ENCODE peak calls at places on chromosomes 6 and 20, in six cellular contexts. One of them, this sample, is unnamed.

GRCh38 chr6:140538926-140539325 is 1164.5 kb upstream of the CITED2 start:
- DNase-seq in HCT116: no peak
- DNase-seq in SK-N-SH: no peak
- DNase-seq in K562: no peak
- DNase-seq in H1: no peak
- DNase-seq in GM12878: no peak
- DNase-seq in this sample: no peak

GRCh38 chr6:169619650-169620049 is 82.2 kb downstream of the WDR27 start:
- DNase-seq in HCT116: no peak
- DNase-seq in SK-N-SH: no peak
- DNase-seq in K562: no peak
- DNase-seq in H1: no peak
- DNase-seq in GM12878: no peak
- DNase-seq in this sample: no peak

GRCh38 chr20:44041001-44041400 is 126.3 kb downstream of the TOX2 start:
- DNase-seq in HCT116: no peak
- DNase-seq in SK-N-SH: no peak
- DNase-seq in K562: no peak
- DNase-seq in H1: no peak
- DNase-seq in GM12878: no peak
- DNase-seq in this sample: no peak

GRCh38 chr6:3876866-3877265 is 27.7 kb downstream of the FAM50B start:
- DNase-seq in HCT116: no peak
- DNase-seq in SK-N-SH: no peak
- DNase-seq in K562: no peak
- DNase-seq in H1: no peak
- DNase-seq in GM12878: no peak
- DNase-seq in this sample: no peak

GRCh38 chr6:137283940-137284910 is 65.0 kb upstream of the IFNGR1 start:
- DNase-seq in HCT116: no peak
- DNase-seq in SK-N-SH: no peak
- DNase-seq in K562: no peak
- DNase-seq in H1: no peak
- DNase-seq in GM12878: peak; percentile 79
- DNase-seq in this sample: no peak

GRCh38 chr20:59574308-59574707 is 30.0 kb upstream of the PHACTR3 start:
- DNase-seq in HCT116: no peak
- DNase-seq in SK-N-SH: peak; percentile 4
- DNase-seq in K562: no peak
- DNase-seq in H1: no peak
- DNase-seq in GM12878: no peak
- DNase-seq in this sample: no peak

GRCh38 chr6:21769405-21769851 is 175.9 kb downstream of the SOX4 start:
- DNase-seq in HCT116: no peak
- DNase-seq in SK-N-SH: no peak
- DNase-seq in K562: no peak
- DNase-seq in H1: no peak
- DNase-seq in GM12878: no peak
- DNase-seq in this sample: no peak

GRCh38 chr6:45965007-45965406 is 50.7 kb downstream of the CLIC5 start:
- DNase-seq in HCT116: no peak
- DNase-seq in SK-N-SH: no peak
- DNase-seq in K562: no peak
- DNase-seq in H1: no peak
- DNase-seq in GM12878: no peak
- DNase-seq in this sample: no peak

GRCh38 chr6:134882426-134883038 is 67.4 kb downstream of the ALDH8A1 start:
- DNase-seq in HCT116: peak; percentile 44
- DNase-seq in SK-N-SH: peak; percentile 44
- DNase-seq in K562: peak; percentile 41
- DNase-seq in H1: peak; percentile 29
- DNase-seq in GM12878: no peak
- DNase-seq in this sample: peak; percentile 67

GRCh38 chr20:2869381-2869780 is 3.9 kb upstream of the PTPRA start:
- DNase-seq in HCT116: no peak
- DNase-seq in SK-N-SH: no peak
- DNase-seq in K562: no peak
- DNase-seq in H1: no peak
- DNase-seq in GM12878: no peak
- DNase-seq in this sample: no peak

GRCh38 chr20:2865630-2866029 is 7.7 kb upstream of the PTPRA start:
- DNase-seq in HCT116: no peak
- DNase-seq in SK-N-SH: no peak
- DNase-seq in K562: peak; percentile 27
- DNase-seq in H1: no peak
- DNase-seq in GM12878: no peak
- DNase-seq in this sample: no peak

GRCh38 chr20:2866236-2866635 is 7.0 kb upstream of the PTPRA start:
- DNase-seq in HCT116: no peak
- DNase-seq in SK-N-SH: no peak
- DNase-seq in K562: no peak
- DNase-seq in H1: no peak
- DNase-seq in GM12878: no peak
- DNase-seq in this sample: no peak

GRCh38 chr20:2865101-2865500 is 8.2 kb upstream of the PTPRA start:
- DNase-seq in HCT116: no peak
- DNase-seq in SK-N-SH: no peak
- DNase-seq in K562: no peak
- DNase-seq in H1: no peak
- DNase-seq in GM12878: no peak
- DNase-seq in this sample: no peak

DNA sequence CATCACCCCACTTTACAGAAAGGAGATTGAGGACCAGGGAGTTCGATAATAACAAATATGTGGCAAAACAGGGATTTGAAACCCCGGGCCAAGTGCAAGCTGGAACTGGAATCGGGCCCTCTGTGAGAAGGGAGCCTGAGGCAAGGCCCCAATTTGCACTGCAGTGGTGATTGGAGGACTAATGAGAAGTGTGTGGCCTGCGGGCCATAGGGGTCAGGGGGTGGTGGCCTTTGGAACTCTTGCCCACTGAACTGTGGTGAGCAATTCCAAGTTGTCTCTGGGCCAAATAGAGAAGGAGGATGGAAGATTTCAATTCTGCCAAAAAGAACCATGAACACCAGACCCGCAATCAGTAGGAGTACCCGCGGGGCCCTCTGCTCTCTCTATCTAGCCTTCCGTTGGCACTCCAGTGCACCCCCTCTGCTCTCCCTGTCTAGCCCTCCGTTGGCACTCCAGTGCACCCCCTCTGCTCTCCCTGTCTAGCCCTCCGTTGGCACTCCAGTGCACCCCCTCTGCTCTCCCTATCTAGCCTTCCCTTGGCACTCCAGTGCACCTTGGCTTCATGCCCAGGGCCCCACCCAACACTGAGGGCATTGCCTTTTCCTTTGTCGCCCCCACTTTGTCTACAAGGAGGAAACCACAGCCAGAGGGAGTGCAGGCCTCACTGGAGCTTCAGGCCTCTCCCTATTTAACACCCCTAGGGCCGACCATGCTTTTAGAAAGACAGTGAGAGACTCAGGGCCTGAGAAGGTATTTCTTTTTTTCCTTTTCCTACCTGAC is 6.0 kb upstream of the PTPRA start:
- DNase-seq in HCT116: no peak
- DNase-seq in SK-N-SH: no peak
- DNase-seq in K562: no peak
- DNase-seq in H1: no peak
- DNase-seq in GM12878: no peak
- DNase-seq in this sample: no peak
- TF ChIP-seq JUND in HCT116: no peak
- TF ChIP-seq JUND in SK-N-SH: no peak
- TF ChIP-seq JUND in K562: no peak
- TF ChIP-seq JUND in H1: no peak
- TF ChIP-seq JUND in GM12878: no peak
- TF ChIP-seq JUND in this sample: no peak

GRCh38 chr6:115843945-115844344 is 216.7 kb downstream of the FRK start:
- DNase-seq in HCT116: no peak
- DNase-seq in SK-N-SH: no peak
- DNase-seq in K562: no peak
- DNase-seq in H1: no peak
- DNase-seq in GM12878: no peak
- DNase-seq in this sample: no peak

GRCh38 chr6:115842338-115842737 is 218.4 kb downstream of the FRK start:
- DNase-seq in HCT116: no peak
- DNase-seq in SK-N-SH: no peak
- DNase-seq in K562: no peak
- DNase-seq in H1: no peak
- DNase-seq in GM12878: no peak
- DNase-seq in this sample: no peak

DNA sequence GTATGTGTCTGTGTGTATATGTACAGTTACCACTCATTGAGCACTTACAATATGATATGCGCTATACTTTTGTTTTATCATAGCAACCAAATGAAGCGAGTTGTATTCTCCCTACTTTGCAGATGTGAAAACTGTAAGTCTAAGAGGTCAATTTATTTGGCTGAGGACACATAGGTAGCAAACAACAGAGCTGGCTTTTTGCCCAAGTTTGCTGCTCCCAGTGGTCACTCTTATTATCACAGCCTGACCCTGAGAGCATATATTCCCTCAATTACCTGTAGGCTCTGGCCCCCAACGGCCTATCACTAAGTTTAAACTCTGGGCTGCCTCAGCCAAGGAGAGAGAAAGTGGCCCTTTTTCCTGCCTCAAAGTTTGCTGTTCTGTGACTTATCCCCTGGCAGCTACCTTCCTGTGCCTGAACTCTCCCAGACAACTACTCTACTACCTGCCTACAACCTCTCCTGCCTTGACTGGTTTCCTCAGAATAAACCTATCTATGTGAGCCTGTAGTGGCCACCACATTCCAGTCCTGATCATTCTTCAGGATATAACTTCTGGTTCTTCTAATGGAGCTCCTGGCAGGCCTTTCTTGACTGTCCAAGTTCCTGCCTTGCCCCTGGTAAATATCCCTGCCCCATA is 221.8 kb downstream of the FRK start:
- DNase-seq in HCT116: peak; percentile 55
- DNase-seq in SK-N-SH: peak; percentile 56
- DNase-seq in K562: peak; percentile 42
- DNase-seq in H1: peak; percentile 7
- DNase-seq in GM12878: no peak
- DNase-seq in this sample: no peak
- TF ChIP-seq JUND in HCT116: no peak
- TF ChIP-seq JUND in SK-N-SH: no peak
- TF ChIP-seq JUND in K562: no peak
- TF ChIP-seq JUND in H1: no peak
- TF ChIP-seq JUND in GM12878: no peak
- TF ChIP-seq JUND in this sample: no peak

DNA sequence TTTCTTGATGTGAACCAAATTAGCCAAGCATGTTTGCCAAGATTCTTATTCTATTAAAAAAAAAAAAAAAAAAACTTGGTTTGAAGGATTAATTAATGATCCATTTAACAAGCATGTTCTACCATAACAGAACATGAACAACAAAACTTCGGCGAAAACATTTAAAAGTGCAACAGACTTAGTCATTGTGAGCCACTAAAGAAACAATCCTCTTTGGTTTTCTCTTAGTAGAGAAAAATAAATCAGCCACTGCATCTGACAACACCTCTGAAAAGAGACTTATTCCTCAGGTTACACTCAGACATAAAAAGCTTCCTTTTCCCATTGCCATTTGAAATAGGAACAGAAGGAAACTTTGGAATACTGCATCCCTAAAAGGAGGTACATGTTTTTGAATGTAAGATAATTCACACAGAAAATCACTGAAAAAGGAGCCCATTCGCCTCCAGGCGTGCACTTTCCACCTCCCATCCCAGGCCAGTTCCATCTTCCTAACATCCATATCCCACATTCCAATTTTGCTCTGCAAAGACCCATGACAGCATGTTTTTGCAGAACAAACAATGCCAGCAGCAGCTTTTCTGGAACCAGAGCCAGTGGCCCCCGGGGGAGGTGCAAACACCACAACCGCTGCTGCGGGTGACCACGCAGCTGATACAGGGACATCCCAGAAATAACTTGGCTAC is 79.5 kb downstream of the ZMYND8 start:
- DNase-seq in HCT116: no peak
- DNase-seq in SK-N-SH: no peak
- DNase-seq in K562: no peak
- DNase-seq in H1: no peak
- DNase-seq in GM12878: no peak
- DNase-seq in this sample: no peak
- TF ChIP-seq JUND in HCT116: no peak
- TF ChIP-seq JUND in SK-N-SH: no peak
- TF ChIP-seq JUND in K562: no peak
- TF ChIP-seq JUND in H1: no peak
- TF ChIP-seq JUND in GM12878: no peak
- TF ChIP-seq JUND in this sample: no peak

GRCh38 chr6:157995458-157995857 is 13.8 kb downstream of the SYNJ2 start:
- DNase-seq in HCT116: no peak
- DNase-seq in SK-N-SH: no peak
- DNase-seq in K562: no peak
- DNase-seq in H1: no peak
- DNase-seq in GM12878: no peak
- DNase-seq in this sample: no peak

GRCh38 chr6:157997893-157998608 is 16.4 kb downstream of the SYNJ2 start:
- DNase-seq in HCT116: no peak
- DNase-seq in SK-N-SH: peak; percentile 53
- DNase-seq in K562: no peak
- DNase-seq in H1: no peak
- DNase-seq in GM12878: no peak
- DNase-seq in this sample: no peak

GRCh38 chr6:157996918-157997702 is 15.4 kb downstream of the SYNJ2 start:
- DNase-seq in HCT116: no peak
- DNase-seq in SK-N-SH: no peak
- DNase-seq in K562: peak; percentile 61
- DNase-seq in H1: no peak
- DNase-seq in GM12878: no peak
- DNase-seq in this sample: no peak

GRCh38 chr6:157994126-157994795 is 12.6 kb downstream of the SYNJ2 start:
- DNase-seq in HCT116: no peak
- DNase-seq in SK-N-SH: no peak
- DNase-seq in K562: no peak
- DNase-seq in H1: no peak
- DNase-seq in GM12878: no peak
- DNase-seq in this sample: no peak

GRCh38 chr6:157996201-157996712 is 14.6 kb downstream of the SYNJ2 start:
- DNase-seq in HCT116: no peak
- DNase-seq in SK-N-SH: no peak
- DNase-seq in K562: peak; percentile 48
- DNase-seq in H1: no peak
- DNase-seq in GM12878: no peak
- DNase-seq in this sample: no peak
- TF ChIP-seq JUND in HCT116: no peak
- TF ChIP-seq JUND in SK-N-SH: no peak
- TF ChIP-seq JUND in K562: no peak
- TF ChIP-seq JUND in H1: no peak
- TF ChIP-seq JUND in GM12878: no peak
- TF ChIP-seq JUND in this sample: no peak

GRCh38 chr6:97626586-97627441 is 343.8 kb upstream of the MMS22L start:
- DNase-seq in HCT116: no peak
- DNase-seq in SK-N-SH: no peak
- DNase-seq in K562: no peak
- DNase-seq in H1: no peak
- DNase-seq in GM12878: no peak
- DNase-seq in this sample: no peak
- TF ChIP-seq JUND in HCT116: no peak
- TF ChIP-seq JUND in SK-N-SH: no peak
- TF ChIP-seq JUND in K562: no peak
- TF ChIP-seq JUND in H1: no peak
- TF ChIP-seq JUND in GM12878: no peak
- TF ChIP-seq JUND in this sample: no peak